ENCODE peak calls at places on chromosomes 7 and 10, in seven cellular contexts. C is HFFc6; Y is amniotic stem cell; A is germinal center; B is iPS DF 6.9; G is stimulated activated CD4-positive, alpha-beta T cell treated with anti-CD3 and anti-CD28 coated beads, Interleukin-15, amount 100 ng/mL, for 1 hour; N is SHP77. T is an unnamed sample.

GRCh38 chr7:116953372-116953726 is at the start of gene ST7:
- DNase-seq in C (peak; percentile 55), Y (peak; percentile 27), A (peak; percentile 62), B (no peak), G (peak; percentile 57), N (peak; percentile 70), T (peak; percentile 60)

GRCh38 chr7:131903315-131903714 is 346.9 kb upstream of the PODXL start:
- DNase-seq in C (no peak), Y (no peak), A (no peak), B (no peak), G (no peak), N (no peak), T (no peak)

GRCh38 chr10:79239275-79239779 is 107.9 kb upstream of the PPIF start:
- DNase-seq in C (peak; percentile 69), Y (peak; percentile 30), A (no peak), B (no peak), G (no peak), N (no peak), T (peak; percentile 50)

GRCh38 chr10:121449457-121450045 is 148.7 kb downstream of the FGFR2 start:
- DNase-seq in C (no peak), Y (no peak), A (no peak), B (no peak), G (no peak), N (no peak), T (no peak)

GRCh38 chr10:58556516-58556915 is 43.8 kb downstream of the BICC1 start:
- DNase-seq in C (no peak), Y (no peak), A (no peak), B (no peak), G (no peak), N (no peak), T (no peak)

GRCh38 chr10:77290528-77291155 is 347.0 kb downstream of the KCNMA1 start:
- DNase-seq in C (peak; percentile 91), Y (peak; percentile 71), A (no peak), B (no peak), G (no peak), N (no peak), T (peak; percentile 90)

GRCh38 chr7:111927383-111928019 is 278.7 kb downstream of the DOCK4 start:
- DNase-seq in C (no peak), Y (no peak), A (no peak), B (no peak), G (no peak), N (no peak), T (no peak)

GRCh38 chr10:126397640-126398382 is 9.5 kb upstream of the ADAM12 start:
- DNase-seq in C (peak; percentile 88), Y (peak; percentile 88), A (no peak), B (no peak), G (no peak), N (no peak), T (peak; percentile 96)

GRCh38 chr7:120825576-120825975 is 32.4 kb downstream of the TSPAN12 start:
- DNase-seq in C (no peak), Y (no peak), A (no peak), B (no peak), G (no peak), N (no peak), T (no peak)

GRCh38 chr10:113504423-113504822 is 48.4 kb upstream of the HABP2 start:
- DNase-seq in C (no peak), Y (no peak), A (no peak), B (no peak), G (no peak), N (no peak), T (no peak)

GRCh38 chr10:12806228-12807095 is 195.1 kb downstream of the CCDC3 start:
- DNase-seq in C (no peak), Y (no peak), A (no peak), B (no peak), G (no peak), N (peak; percentile 7), T (no peak)

GRCh38 chr7:24075426-24075810 is 208.6 kb upstream of the NPY start:
- DNase-seq in C (no peak), Y (no peak), A (no peak), B (no peak), G (no peak), N (no peak), T (no peak)

GRCh38 chr7:135147899-135148721 is at the start of gene TMEM140:
- DNase-seq in C (peak; percentile 48), Y (no peak), A (peak; percentile 55), B (no peak), G (peak; percentile 20), N (no peak), T (no peak)

GRCh38 chr7:36653011-36653670 is 71.2 kb downstream of the AOAH start:
- DNase-seq in C (no peak), Y (no peak), A (no peak), B (no peak), G (no peak), N (no peak), T (peak; percentile 30)

GRCh38 chr10:112223725-112224124 is 40.2 kb upstream of the GPAM start:
- DNase-seq in C (no peak), Y (no peak), A (no peak), B (no peak), G (no peak), N (no peak), T (no peak)

GRCh38 chr10:110395350-110396283 is 90.9 kb upstream of the SMNDC1 start:
- DNase-seq in C (peak; percentile 88), Y (peak; percentile 27), A (no peak), B (no peak), G (no peak), N (no peak), T (peak; percentile 88)

GRCh38 chr10:124621637-124622036 is 122.5 kb downstream of the FAM53B start:
- DNase-seq in C (no peak), Y (no peak), A (no peak), B (no peak), G (no peak), N (no peak), T (peak; percentile 29)

GRCh38 chr7:127809285-127809702 is 157.3 kb downstream of the SND1 start:
- DNase-seq in C (peak; percentile 91), Y (peak; percentile 46), A (no peak), B (no peak), G (no peak), N (no peak), T (peak; percentile 88)

GRCh38 chr10:116741391-116742351 is 695 bp downstream of the HSPA12A start:
- DNase-seq in C (no peak), Y (no peak), A (no peak), B (no peak), G (no peak), N (no peak), T (peak; percentile 40)

GRCh38 chr10:98659951-98660350 is 213.2 kb upstream of the HPS1 start:
- DNase-seq in C (no peak), Y (no peak), A (no peak), B (no peak), G (no peak), N (no peak), T (no peak)

GRCh38 chr10:79400567-79401004 is 44.8 kb downstream of the ZCCHC24 start:
- DNase-seq in C (no peak), Y (no peak), A (peak; percentile 69), B (no peak), G (peak; percentile 29), N (peak; percentile 28), T (peak; percentile 69)

GRCh38 chr7:126441745-126442144 is 811.0 kb downstream of the GRM8 start:
- DNase-seq in C (no peak), Y (no peak), A (no peak), B (no peak), G (no peak), N (no peak), T (no peak)

GRCh38 chr10:670990-671389 is 18.5 kb downstream of the DIP2C start:
- DNase-seq in C (no peak), Y (no peak), A (no peak), B (no peak), G (no peak), N (no peak), T (no peak)

GRCh38 chr7:147861058-147861716 is 729.4 kb upstream of the C7orf33 start:
- DNase-seq in C (no peak), Y (peak; percentile 18), A (no peak), B (no peak), G (no peak), N (no peak), T (no peak)

GRCh38 chr7:1869731-1870130 is 199.7 kb downstream of the ELFN1 start:
- DNase-seq in C (no peak), Y (no peak), A (no peak), B (no peak), G (no peak), N (no peak), T (no peak)

GRCh38 chr7:41696323-41696916 is 6.5 kb downstream of the INHBA start:
- DNase-seq in C (peak; percentile 66), Y (peak; percentile 81), A (peak; percentile 28), B (peak; percentile 85), G (no peak), N (peak; percentile 82), T (peak; percentile 91)

GRCh38 chr7:101664390-101664789 is 35.3 kb upstream of the MYL10 start:
- DNase-seq in C (no peak), Y (no peak), A (no peak), B (no peak), G (no peak), N (no peak), T (no peak)

GRCh38 chr7:7639847-7640220 is 718 bp upstream of the UMAD1 start:
- DNase-seq in C (peak; percentile 2), Y (no peak), A (peak; percentile 41), B (no peak), G (no peak), N (no peak), T (peak; percentile 32)

GRCh38 chr10:93535293-93535692 is 31.2 kb upstream of the FFAR4 start:
- DNase-seq in C (no peak), Y (no peak), A (no peak), B (no peak), G (no peak), N (no peak), T (no peak)

GRCh38 chr10:18164093-18164492 is 23.9 kb downstream of the CACNB2 start:
- DNase-seq in C (no peak), Y (no peak), A (no peak), B (no peak), G (no peak), N (no peak), T (peak; percentile 69)

T was measured in foreskin fibroblast.